ENCODE peak calls at places on chromosomes 5 and 9, in nine cellular contexts. V is cardiac fibroblast, Y is AG04450, B is transverse colon, J is dorsolateral prefrontal cortex, I is tibial artery, C is retinal pigment epithelial cell, M is colonic mucosa, G is fibroblast of pulmonary artery. R is an unnamed sample.

GRCh38 chr5:136375920-136376319 is 10.6 kb upstream of the TRPC7 start:
- DNase-seq in M (no peak), B (no peak), J (no peak), I (no peak), V (no peak), Y (no peak), C (no peak), G (no peak), R (peak)

GRCh38 chr9:126880226-126880946 is 19.9 kb downstream of the ZBTB34 start:
- DNase-seq in M (no peak), G (no peak), C (no peak), Y (no peak), V (no peak), J (no peak), I (no peak), B (no peak), R (no peak)

GRCh38 chr9:99821187-99822095 is at the start of gene NR4A3:
- DNase-seq in M (peak), I (peak), Y (peak), J (peak), G (peak), V (peak), C (peak), B (peak), R (peak)

GRCh38 chr9:109101202-109101595 is 18.5 kb downstream of the TMEM245 start:
- DNase-seq in I (no peak), V (no peak), B (no peak), M (no peak), G (no peak), Y (no peak), C (no peak), J (no peak), R (no peak)

GRCh38 chr9:89039092-89039465 is 47.8 kb downstream of the S1PR3 start:
- DNase-seq in M (no peak), V (no peak), Y (no peak), B (no peak), I (no peak), G (no peak), J (no peak), C (no peak), R (no peak)

GRCh38 chr9:34437006-34437925 is 21.1 kb downstream of the FAM219A start:
- DNase-seq in V (peak), C (peak), B (peak), M (peak), G (peak), J (no peak), Y (no peak), I (peak), R (peak)

GRCh38 chr5:88954511-88954910 is 71.5 kb upstream of the MEF2C start:
- DNase-seq in I (no peak), M (no peak), G (no peak), V (no peak), C (peak), J (no peak), B (no peak), Y (no peak), R (no peak)

GRCh38 chr5:135934939-135935338 is 19.8 kb downstream of the LECT2 start:
- DNase-seq in Y (peak), J (no peak), V (peak), M (no peak), B (no peak), I (no peak), C (peak), G (peak), R (no peak)

GRCh38 chr5:169581580-169582227 is 1.9 kb upstream of the SPDL1 start:
- DNase-seq in Y (no peak), G (peak), B (peak), I (peak), V (peak), C (no peak), J (no peak), M (peak), R (no peak)

GRCh38 chr9:38358390-38359296 is 33.9 kb upstream of the ALDH1B1 start:
- DNase-seq in Y (no peak), M (no peak), B (no peak), I (peak), V (no peak), G (no peak), J (no peak), C (no peak), R (no peak)

GRCh38 chr5:170694911-170695310 is 88.6 kb upstream of the GABRP start:
- DNase-seq in I (no peak), V (no peak), G (no peak), Y (no peak), J (no peak), M (no peak), B (no peak), C (no peak), R (no peak)

GRCh38 chr9:117772960-117773359 is 68.8 kb downstream of the TLR4 start:
- DNase-seq in B (peak), Y (no peak), V (peak), J (no peak), G (peak), C (peak), M (peak), I (no peak), R (no peak)

GRCh38 chr5:102223542-102224444 is 72.3 kb downstream of the SLCO4C1 start:
- DNase-seq in I (no peak), M (no peak), V (peak), J (no peak), G (peak), Y (no peak), B (no peak), C (peak), R (peak)

GRCh38 chr9:80503692-80504400 is 932.1 kb downstream of the TLE4 start:
- DNase-seq in C (peak), V (peak), J (no peak), I (no peak), M (no peak), B (no peak), G (no peak), Y (no peak), R (no peak)

GRCh38 chr5:132238901-132239500 is 11.3 kb upstream of the P4HA2 start:
- DNase-seq in B (peak), J (no peak), Y (no peak), G (no peak), C (no peak), V (no peak), M (no peak), I (peak), R (no peak)

GRCh38 chr9:34457266-34458012 is 931 bp downstream of the FAM219A start:
- DNase-seq in B (peak), Y (no peak), I (peak), V (peak), G (peak), C (no peak), M (peak), J (peak), R (no peak)

GRCh38 chr9:132671620-132672412 is 1.6 kb downstream of the GTF3C4 start:
- DNase-seq in G (no peak), M (no peak), Y (no peak), I (no peak), B (no peak), J (no peak), C (no peak), V (peak), R (no peak)

GRCh38 chr9:132670359-132670815 is at the start of gene GTF3C4:
- DNase-seq in Y (peak), C (no peak), V (peak), G (peak), M (peak), I (peak), J (peak), B (peak), R (no peak)

GRCh38 chr9:132673355-132673754 is 3.1 kb downstream of the GTF3C4 start:
- DNase-seq in J (no peak), C (peak), Y (no peak), B (no peak), G (peak), I (no peak), M (no peak), V (peak), R (no peak)

GRCh38 chr9:132670816-132671371 is 630 bp downstream of the GTF3C4 start:
- DNase-seq in J (no peak), Y (no peak), B (peak), C (no peak), M (peak), G (peak), V (peak), I (peak), R (no peak)

DNA sequence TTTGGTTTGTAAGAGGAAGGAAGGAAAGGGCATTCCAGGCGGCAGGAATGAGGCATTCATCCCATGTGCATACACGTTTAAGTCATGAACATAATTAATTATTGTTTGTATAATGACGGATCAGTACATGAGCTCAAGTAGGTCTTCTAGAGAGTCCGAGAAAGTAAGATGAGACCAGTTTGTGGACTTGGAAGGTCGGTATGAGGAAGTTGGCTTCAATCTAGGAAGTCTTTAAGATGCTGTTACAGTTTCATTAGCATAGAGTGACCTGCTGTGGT is 2.1 kb downstream of the GTF3C4 start:
- DNase-seq in Y (no peak), M (no peak), G (no peak), B (no peak), V (peak), I (no peak), C (no peak), J (no peak), R (peak)
- H3K4me3 ChIP-seq in Y (peak), M (no peak), G (peak), B (no peak), V (no peak), I (no peak), C (peak), J (no peak), R (peak)

GRCh38 chr5:157799578-157799977 is 56.1 kb downstream of the LSM11 start:
- DNase-seq in G (no peak), J (no peak), C (no peak), Y (no peak), V (no peak), B (no peak), I (no peak), M (no peak), R (no peak)
- TF ChIP-seq CTCF in G (no peak), J (no peak), C (no peak), Y (no peak), V (no peak), B (no peak), I (no peak), M (no peak), R (no peak)

GRCh38 chr9:35746583-35746982 is 2.4 kb downstream of the GBA2 start:
- DNase-seq in C (no peak), B (peak), V (peak), J (no peak), G (no peak), M (peak), Y (no peak), I (no peak), R (no peak)
- H3K4me3 ChIP-seq in C (peak), B (peak), V (peak), J (peak), G (peak), M (peak), Y (peak), I (peak), R (peak)

GRCh38 chr9:96065482-96066251 is 190.2 kb downstream of the ERCC6L2 start:
- DNase-seq in J (no peak), G (no peak), M (no peak), I (no peak), B (no peak), Y (no peak), C (no peak), V (no peak), R (no peak)

GRCh38 chr9:96062854-96063253 is 187.4 kb downstream of the ERCC6L2 start:
- DNase-seq in G (no peak), B (no peak), Y (no peak), J (no peak), I (no peak), C (no peak), V (no peak), M (no peak), R (no peak)

GRCh38 chr9:96067551-96068076 is 192.1 kb downstream of the ERCC6L2 start:
- DNase-seq in J (no peak), C (no peak), I (no peak), B (no peak), G (no peak), M (no peak), Y (no peak), V (no peak), R (no peak)

GRCh38 chr9:96067004-96067403 is 191.5 kb downstream of the ERCC6L2 start:
- DNase-seq in J (no peak), M (no peak), V (no peak), I (peak), C (no peak), Y (no peak), G (no peak), B (no peak), R (no peak)

DNA sequence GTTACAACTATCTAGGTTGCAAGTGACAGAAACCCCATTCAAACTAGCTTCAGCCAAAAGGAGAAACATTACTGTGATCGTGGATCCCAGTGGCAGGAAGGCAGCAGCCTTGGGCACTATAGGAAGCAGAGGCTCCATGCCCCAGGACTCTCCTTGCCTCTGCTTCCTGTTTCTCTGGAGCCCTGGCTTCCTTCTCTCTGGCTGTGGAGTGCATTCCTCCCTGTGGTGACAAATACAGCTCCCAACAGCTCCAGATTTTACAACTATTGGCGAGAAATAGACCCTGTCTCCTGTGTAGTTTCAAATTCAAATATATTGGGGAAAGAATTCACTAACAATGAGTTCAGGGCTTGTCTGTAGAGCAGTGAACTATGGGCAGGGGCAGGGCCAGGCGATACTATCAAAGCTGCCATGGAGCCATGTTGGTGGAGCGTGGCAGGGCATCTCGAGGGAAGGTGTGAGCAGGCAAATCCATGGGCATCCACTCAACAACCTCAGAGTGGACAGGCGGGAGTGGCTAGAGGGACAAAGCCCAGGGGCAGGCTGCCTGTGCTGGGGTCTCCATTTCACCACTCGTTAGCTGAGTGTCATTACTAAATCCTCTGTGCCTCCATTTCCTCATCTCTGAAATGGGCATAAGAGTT is 189.5 kb downstream of the ERCC6L2 start:
- DNase-seq in J (no peak), I (no peak), G (no peak), M (no peak), B (no peak), V (no peak), C (no peak), Y (no peak), R (no peak)
- TF ChIP-seq CTCF in J (no peak), I (no peak), G (no peak), M (no peak), B (no peak), V (no peak), C (no peak), Y (no peak), R (no peak)

GRCh38 chr5:39132128-39132447 is 57.9 kb upstream of the RICTOR start:
- DNase-seq in B (no peak), Y (no peak), C (no peak), V (no peak), G (no peak), M (no peak), I (no peak), J (no peak), R (no peak)

GRCh38 chr5:39131210-39132127 is 57.3 kb upstream of the RICTOR start:
- DNase-seq in M (no peak), B (no peak), G (no peak), C (no peak), I (no peak), Y (no peak), J (no peak), V (no peak), R (no peak)

GRCh38 chr5:39132792-39133191 is 58.6 kb upstream of the RICTOR start:
- DNase-seq in Y (no peak), C (no peak), M (no peak), B (no peak), I (no peak), V (no peak), J (no peak), G (no peak), R (no peak)

DNA sequence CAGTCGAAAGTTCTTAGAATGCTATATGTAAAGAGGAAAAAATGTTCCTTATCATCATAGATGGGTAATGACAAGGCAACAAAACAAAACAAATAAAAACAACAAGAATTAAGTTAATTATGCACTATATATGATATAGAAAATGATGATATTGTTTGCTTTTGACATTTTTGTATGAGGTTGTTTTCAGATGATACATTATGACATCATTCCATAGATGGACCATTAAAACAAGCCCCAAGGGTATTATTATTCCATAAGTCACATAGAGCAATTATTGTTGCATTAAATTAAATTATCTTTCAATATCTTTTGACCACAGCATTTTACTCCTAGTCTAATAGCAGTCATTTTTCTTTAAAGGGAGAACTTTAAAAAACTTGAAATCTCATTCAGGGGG is 56.5 kb upstream of the RICTOR start:
- DNase-seq in J (no peak), Y (no peak), M (no peak), C (no peak), G (no peak), B (no peak), V (no peak), I (no peak), R (no peak)
- H3K4me3 ChIP-seq in J (no peak), Y (no peak), M (no peak), C (no peak), G (no peak), B (no peak), V (no peak), I (no peak), R (no peak)

DNA sequence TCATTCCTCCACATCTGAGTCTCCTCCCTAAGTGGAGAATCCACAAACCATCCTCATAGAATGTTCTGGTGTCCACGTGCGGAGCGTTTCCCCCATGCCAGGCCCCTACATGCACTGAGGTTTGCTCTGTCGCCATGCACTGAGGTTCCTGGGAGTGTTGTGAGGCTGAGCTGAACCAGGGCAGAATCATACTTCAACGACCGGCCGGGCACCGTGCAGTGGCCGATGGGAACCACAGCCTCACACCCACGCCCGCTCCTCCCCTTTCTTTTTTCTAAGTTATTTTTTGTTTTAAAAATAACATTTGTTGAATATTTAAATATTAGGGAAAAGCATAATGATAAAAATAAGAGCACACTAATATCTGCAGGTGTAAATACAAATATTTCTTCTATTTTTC is 260.4 kb upstream of the IRX4 start:
- DNase-seq in I (no peak), Y (no peak), J (no peak), C (no peak), B (no peak), V (no peak), G (no peak), M (no peak), R (no peak)
- TF ChIP-seq CTCF in I (no peak), Y (no peak), J (no peak), C (no peak), B (no peak), V (no peak), G (no peak), M (no peak), R (no peak)

GRCh38 chr5:133643365-133643764 is 31.0 kb upstream of the FSTL4 start:
- DNase-seq in C (no peak), I (no peak), G (no peak), V (no peak), M (no peak), J (no peak), B (no peak), Y (no peak), R (no peak)
- H3K4me3 ChIP-seq in C (no peak), I (no peak), G (no peak), V (no peak), M (no peak), J (no peak), B (no peak), Y (no peak), R (no peak)